ENCODE peak calls at places on chromosomes 5 and 9, in four cellular contexts. T is fibroblast of lung, E is HCT116, F is substantia nigra. C is an unnamed sample.

GRCh38 chr5:107129051-107129450 is 541.7 kb downstream of the EFNA5 start:
- DNase-seq in E (no peak), F (no peak), T (peak), C (no peak)

GRCh38 chr5:106397700-106398099 is 1273.0 kb downstream of the EFNA5 start:
- DNase-seq in E (peak), F (no peak), T (peak), C (no peak)

GRCh38 chr5:135821061-135821781 is 13.2 kb upstream of the SLC25A48 start:
- DNase-seq in T (peak), E (no peak), F (no peak), C (no peak)

GRCh38 chr9:16618524-16618923 is 251.9 kb downstream of the BNC2 start:
- DNase-seq in T (no peak), E (no peak), F (no peak), C (no peak)

GRCh38 chr5:129043894-129044293 is 50.7 kb upstream of the ISOC1 start:
- DNase-seq in F (no peak), T (no peak), E (no peak), C (no peak)

GRCh38 chr5:123921193-123921592 is 409.2 kb downstream of the CSNK1G3 start:
- DNase-seq in F (no peak), E (no peak), T (peak), C (no peak)

GRCh38 chr5:110716247-110717245 is 9.9 kb downstream of the TMEM232 start:
- DNase-seq in T (no peak), F (no peak), E (no peak), C (no peak)

GRCh38 chr9:114386886-114387677 is 700 bp downstream of the AKNA start:
- DNase-seq in E (no peak), T (peak), F (peak), C (peak)

GRCh38 chr5:39249560-39250274 is 30.4 kb upstream of the FYB1 start:
- DNase-seq in E (no peak), F (no peak), T (no peak), C (no peak)

GRCh38 chr5:89083791-89084190 is 200.8 kb upstream of the MEF2C start:
- DNase-seq in E (no peak), F (no peak), T (peak), C (no peak)

GRCh38 chr9:35945341-35946018 is 12.5 kb downstream of the OR2S2 start:
- DNase-seq in F (peak), E (peak), T (peak), C (peak)

GRCh38 chr5:140637722-140638473 is 1.4 kb upstream of the TMCO6 start:
- DNase-seq in E (no peak), F (no peak), T (no peak), C (no peak)

GRCh38 chr5:167699434-167699833 is 592.0 kb upstream of the WWC1 start:
- DNase-seq in T (peak), F (no peak), E (peak), C (no peak)

GRCh38 chr5:36696059-36696673 is 89.8 kb downstream of the SLC1A3 start:
- DNase-seq in T (peak), F (peak), E (peak), C (no peak)

GRCh38 chr9:93207326-93207814 is 23.4 kb downstream of the WNK2 start:
- DNase-seq in E (no peak), T (peak), F (no peak), C (no peak)

GRCh38 chr5:28862860-28863196 is 1824.4 kb upstream of the CDH9 start:
- DNase-seq in T (no peak), F (no peak), E (no peak), C (no peak)

GRCh38 chr5:152689275-152689711 is 284.2 kb upstream of the NMUR2 start:
- DNase-seq in T (peak), F (no peak), E (no peak), C (no peak)

GRCh38 chr9:75788006-75788634 is 102.4 kb upstream of the PCSK5 start:
- DNase-seq in T (peak), F (no peak), E (no peak), C (no peak)

GRCh38 chr9:134062461-134063087 is 5.3 kb downstream of the BRD3 start:
- DNase-seq in F (no peak), E (no peak), T (no peak), C (no peak)

GRCh38 chr5:112691758-112692157 is 45.9 kb upstream of the APC start:
- DNase-seq in T (no peak), E (no peak), F (no peak), C (no peak)

DNA sequence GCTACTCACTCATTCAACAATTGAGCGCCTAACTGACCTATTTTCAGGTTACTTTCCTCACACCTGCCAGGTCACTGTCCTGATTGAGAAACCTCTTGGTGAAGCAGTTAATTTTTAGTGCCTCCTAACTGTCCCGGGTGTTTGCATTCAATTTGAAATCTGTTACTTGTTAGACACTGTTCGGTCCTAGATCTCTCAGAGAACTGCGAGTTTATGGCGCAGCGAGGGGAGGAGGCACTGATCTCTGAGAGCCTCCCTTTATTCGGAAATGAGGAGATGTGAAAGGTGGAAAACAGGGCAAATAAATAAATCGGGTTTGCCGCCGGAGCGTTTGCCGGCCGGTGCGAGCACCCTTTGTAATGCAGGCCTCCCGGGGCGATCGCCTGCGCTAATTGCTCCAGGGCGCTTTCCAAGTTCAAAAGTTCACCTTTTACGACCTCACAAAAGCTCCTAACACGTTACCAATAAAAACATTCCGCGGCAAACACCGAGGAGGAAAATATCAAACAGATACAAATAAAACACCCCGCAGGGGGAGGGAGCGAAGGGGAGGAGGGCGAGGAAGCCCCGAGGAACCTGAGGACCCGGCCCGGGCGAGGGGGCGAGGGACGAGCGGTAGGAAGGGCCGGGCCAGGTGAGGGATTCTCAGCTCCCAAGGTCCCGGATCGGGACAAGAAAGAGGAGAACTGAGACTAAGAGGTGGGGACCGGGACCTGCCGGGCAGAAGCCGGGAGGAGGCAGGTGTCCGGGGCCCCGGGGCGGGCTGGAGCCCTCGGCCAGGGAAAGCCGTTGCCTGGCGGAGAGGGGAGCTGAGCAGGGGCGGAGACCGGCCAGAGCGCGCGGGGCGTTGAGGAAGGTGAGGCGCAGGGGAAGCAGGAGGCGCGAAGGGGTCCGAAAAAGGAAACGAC is 1.4 kb downstream of the NR6A1 start:
- DNase-seq in E (peak), F (no peak), T (no peak), C (no peak)
- H3K27ac ChIP-seq in E (peak), F (no peak), T (no peak), C (no peak)

DNA sequence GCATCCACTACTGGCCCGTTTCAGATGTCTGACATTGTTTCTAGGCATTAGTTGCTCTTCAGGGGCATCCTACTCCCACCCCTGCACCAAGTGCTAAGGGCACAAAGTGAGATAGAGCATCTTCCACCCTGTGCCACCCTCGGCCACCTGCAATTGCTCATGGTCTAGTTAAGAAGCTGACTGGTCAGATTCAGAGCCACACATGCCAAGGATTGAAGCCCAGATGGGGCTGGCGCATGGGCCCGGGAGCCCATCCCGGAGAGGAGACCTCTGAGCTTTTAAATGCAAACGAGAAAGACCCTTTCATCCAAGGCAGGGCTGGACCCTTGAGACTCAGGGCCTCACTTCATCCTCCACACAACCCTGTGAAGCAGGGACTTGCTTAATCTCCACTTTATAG is 28.5 kb downstream of the HRH2 start:
- DNase-seq in F (no peak), E (no peak), T (no peak), C (no peak)
- H3K27ac ChIP-seq in F (no peak), E (no peak), T (no peak), C (peak)

DNA sequence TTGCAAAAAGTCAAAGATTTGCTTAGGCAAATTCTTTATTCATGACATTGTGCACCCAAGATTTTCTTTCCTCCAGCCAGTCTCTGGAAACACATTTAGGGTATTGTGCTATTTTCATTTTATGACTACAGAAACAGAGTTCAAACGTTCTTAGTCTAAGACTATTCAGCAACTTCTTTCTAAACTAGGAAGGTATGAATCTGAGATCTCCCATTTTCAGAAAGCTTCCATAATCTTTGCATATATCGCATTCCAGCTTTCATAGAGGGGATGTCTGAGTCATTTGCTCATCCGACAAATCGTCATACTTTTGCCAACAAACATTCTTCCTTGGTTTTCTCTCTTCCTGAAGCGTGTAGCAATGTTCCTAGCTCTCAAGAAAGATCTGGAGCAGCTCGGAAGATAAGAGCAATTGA is 1.6 kb upstream of the PAPPA start:
- DNase-seq in E (no peak), F (no peak), T (peak), C (no peak)
- H3K27ac ChIP-seq in E (no peak), F (no peak), T (peak), C (no peak)

GRCh38 chr5:55096186-55096585 is 6.3 kb upstream of the GZMA start:
- DNase-seq in F (no peak), T (no peak), E (no peak), C (no peak)
- H3K27ac ChIP-seq in F (no peak), T (no peak), E (no peak), C (no peak)

GRCh38 chr5:10703676-10704075 is 57.4 kb downstream of the DAP start:
- DNase-seq in E (no peak), F (no peak), T (no peak), C (no peak)
- H3K27ac ChIP-seq in E (peak), F (no peak), T (no peak), C (no peak)

DNA sequence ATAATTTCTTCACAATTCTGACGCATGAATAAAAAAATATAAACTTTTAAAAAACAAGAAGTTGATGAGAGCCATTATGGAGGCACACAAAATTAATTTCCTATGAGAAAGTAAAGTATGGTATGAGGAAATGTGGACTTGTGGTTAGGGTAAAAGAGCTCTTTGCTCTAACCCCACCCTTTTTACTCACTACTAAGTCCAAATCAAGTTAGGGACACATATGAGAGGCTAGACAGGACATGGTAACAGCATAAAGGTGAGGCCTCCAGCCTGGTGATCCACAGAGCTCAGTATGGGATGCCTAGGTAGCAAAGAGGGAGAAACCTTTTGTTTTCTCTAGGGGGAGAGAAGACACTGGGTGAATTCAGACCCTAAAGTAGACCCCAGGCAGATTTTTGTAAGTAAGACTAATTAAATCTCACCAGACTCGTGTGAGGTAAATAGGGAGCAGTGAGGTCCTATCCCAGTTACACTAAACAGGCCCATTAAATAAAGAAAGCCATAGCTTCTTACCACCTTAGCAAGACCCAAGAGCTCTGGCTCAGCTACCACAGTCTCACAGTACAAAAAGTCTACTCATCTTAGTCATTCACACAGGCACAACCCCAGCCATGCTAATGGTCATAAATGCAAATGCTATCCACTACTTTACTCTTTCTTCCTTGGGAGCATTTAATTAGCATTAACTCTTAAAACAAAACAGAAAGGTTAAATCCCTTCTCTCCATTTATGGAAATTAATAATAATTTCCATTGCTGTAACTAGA is 42.6 kb downstream of the MLLT3 start:
- DNase-seq in E (no peak), T (no peak), F (no peak), C (no peak)
- H3K27ac ChIP-seq in E (no peak), T (no peak), F (no peak), C (no peak)

GRCh38 chr5:143406408-143406807 is 2.9 kb upstream of the NR3C1 start:
- DNase-seq in F (no peak), E (no peak), T (no peak), C (no peak)
- H3K27ac ChIP-seq in F (no peak), E (no peak), T (no peak), C (no peak)

GRCh38 chr9:90827181-90827866 is 25.7 kb downstream of the SYK start:
- DNase-seq in F (no peak), T (no peak), E (no peak), C (no peak)

GRCh38 chr9:90825586-90825985 is 24.0 kb downstream of the SYK start:
- DNase-seq in F (no peak), E (no peak), T (no peak), C (no peak)

GRCh38 chr9:90821697-90822096 is 20.1 kb downstream of the SYK start:
- DNase-seq in E (no peak), F (no peak), T (no peak), C (no peak)

GRCh38 chr9:90826326-90827020 is 24.9 kb downstream of the SYK start:
- DNase-seq in T (no peak), F (no peak), E (no peak), C (no peak)

DNA sequence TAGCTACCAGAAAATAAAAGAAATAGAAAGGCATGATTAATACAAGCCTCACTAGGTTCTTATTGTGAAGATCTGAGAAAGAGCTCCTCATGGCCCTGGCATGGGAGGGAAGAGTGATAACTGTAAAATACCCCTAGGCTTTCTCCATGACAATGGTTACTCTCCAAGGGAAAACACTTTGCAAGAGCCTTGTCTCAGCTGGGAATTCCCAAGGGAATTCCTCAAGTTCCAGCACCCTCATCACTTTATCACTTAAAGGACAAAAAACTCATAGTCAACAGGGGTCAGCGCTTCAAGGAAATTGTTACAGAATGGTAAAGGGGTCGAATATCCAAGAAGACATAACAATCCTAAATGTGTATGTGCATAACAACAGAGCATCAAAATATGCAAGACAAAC is 21.2 kb downstream of the SYK start:
- DNase-seq in T (no peak), F (no peak), E (no peak), C (no peak)
- H3K27ac ChIP-seq in T (no peak), F (no peak), E (no peak), C (no peak)

GRCh38 chr5:27797220-27797619 is 758.8 kb upstream of the CDH9 start:
- DNase-seq in T (no peak), F (no peak), E (no peak), C (no peak)
- H3K27ac ChIP-seq in T (no peak), F (no peak), E (no peak), C (no peak)